ENCODE peak calls at places on chromosomes 12 and 14, in ten cellular contexts. M is HCT116, T is uterus, E is transverse colon, H is GM12878, A is A549, J is stomach, Y is IMR-90, Z is endothelial cell of umbilical vein, O is vagina. B is an unnamed sample.

GRCh38 chr12:21819236-21819635 is 44.7 kb upstream of the KCNJ8 start:
- DNase-seq in M (no peak), T (no peak), E (no peak), H (no peak), A (no peak), J (no peak), Y (peak; percentile 63), Z (no peak), O (no peak), B (no peak)

GRCh38 chr12:58804749-58805148 is 115.6 kb downstream of the LRIG3 start:
- DNase-seq in M (peak; percentile 7), T (no peak), E (no peak), H (no peak), A (peak; percentile 9), J (no peak), Y (no peak), Z (peak; percentile 6), O (no peak), B (no peak)

GRCh38 chr12:2641761-2642160 is 153.0 kb upstream of the FKBP4 start:
- DNase-seq in M (no peak), T (no peak), E (peak; percentile 1), H (no peak), A (no peak), J (no peak), Y (no peak), Z (no peak), O (no peak), B (peak; percentile 46)

GRCh38 chr14:104331871-104332605 is 193.7 kb downstream of the KIF26A start:
- DNase-seq in M (no peak), T (no peak), E (no peak), H (no peak), A (no peak), J (peak; percentile 16), Y (no peak), Z (no peak), O (no peak), B (no peak)

GRCh38 chr14:81509838-81510452 is 23.7 kb downstream of the SEL1L start:
- DNase-seq in M (no peak), T (no peak), E (no peak), H (no peak), A (no peak), J (no peak), Y (no peak), Z (no peak), O (no peak), B (no peak)

GRCh38 chr12:41910578-41911331 is 233.9 kb downstream of the GXYLT1 start:
- DNase-seq in M (no peak), T (no peak), E (no peak), H (no peak), A (no peak), J (no peak), Y (no peak), Z (no peak), O (no peak), B (no peak)

GRCh38 chr14:106024983-106025604 is 498.7 kb downstream of the TMEM121 start:
- DNase-seq in M (no peak), T (no peak), E (no peak), H (no peak), A (no peak), J (no peak), Y (no peak), Z (no peak), O (no peak), B (no peak)

GRCh38 chr12:4994622-4995021 is 49.1 kb upstream of the KCNA5 start:
- DNase-seq in M (no peak), T (no peak), E (no peak), H (no peak), A (no peak), J (no peak), Y (no peak), Z (no peak), O (no peak), B (no peak)

GRCh38 chr14:59020382-59020781 is 168.1 kb upstream of the DAAM1 start:
- DNase-seq in M (peak; percentile 18), T (no peak), E (no peak), H (no peak), A (no peak), J (no peak), Y (peak; percentile 46), Z (peak; percentile 35), O (no peak), B (no peak)

GRCh38 chr12:110042260-110042659 is 6.1 kb downstream of the C12orf76 start:
- DNase-seq in M (no peak), T (no peak), E (no peak), H (no peak), A (no peak), J (no peak), Y (no peak), Z (no peak), O (no peak), B (no peak)
- TF ChIP-seq CTCF in M (no peak), T (no peak), E (no peak), H (no peak), A (no peak), J (no peak), Y (no peak), Z (no peak), O (no peak), B (no peak)

DNA sequence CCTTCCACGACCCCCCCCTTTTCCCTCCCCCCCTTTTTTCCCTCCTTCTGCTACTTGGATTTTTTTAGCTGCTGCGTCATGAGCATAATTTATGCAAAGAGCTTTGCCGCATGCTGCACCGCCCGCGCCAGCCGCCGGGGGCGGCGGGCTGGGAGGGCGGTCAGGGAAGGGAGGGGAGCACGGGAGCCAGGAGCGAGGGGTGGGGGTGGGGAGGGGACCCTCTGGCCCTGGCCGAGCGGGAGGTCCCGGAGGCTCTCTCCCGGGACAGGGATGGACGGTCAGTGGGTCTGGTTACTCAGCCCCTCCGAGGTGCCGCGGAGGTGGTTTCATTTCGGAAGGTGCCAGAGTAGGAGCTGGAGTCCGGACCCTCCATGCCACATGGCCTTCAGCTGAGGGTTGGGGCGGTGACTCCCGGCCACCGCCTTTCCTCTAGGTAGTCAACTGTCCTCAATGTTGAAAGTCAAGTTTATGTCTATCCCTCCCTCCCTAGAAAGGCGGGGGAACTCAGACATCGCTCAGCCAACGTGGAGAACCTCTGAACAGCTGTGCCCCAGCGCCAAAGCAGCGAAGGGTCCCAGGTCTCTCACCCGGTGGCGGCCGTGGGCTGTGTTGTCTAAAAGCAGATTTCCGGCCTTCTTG is at the start of gene POU6F1:
- DNase-seq in M (peak; percentile 51), T (peak; percentile 78), E (peak; percentile 74), H (peak; percentile 25), A (peak; percentile 94), J (peak; percentile 72), Y (peak; percentile 76), Z (peak; percentile 85), O (no peak), B (peak; percentile 54)
- TF ChIP-seq POLR2A in M (peak; percentile 29), T (no peak), E (peak; percentile 54), H (peak; percentile 75), A (peak; percentile 22), J (no peak), Y (peak; percentile 61), Z (peak; percentile 16), O (no peak), B (no peak)

GRCh38 chr14:36020120-36021029 is 156.1 kb downstream of the PTCSC3 start:
- DNase-seq in M (no peak), T (no peak), E (no peak), H (no peak), A (no peak), J (no peak), Y (no peak), Z (no peak), O (no peak), B (no peak)

GRCh38 chr14:36022765-36023415 is 153.6 kb downstream of the PTCSC3 start:
- DNase-seq in M (no peak), T (no peak), E (no peak), H (no peak), A (no peak), J (no peak), Y (no peak), Z (no peak), O (no peak), B (no peak)

GRCh38 chr14:36019126-36019525 is 157.4 kb downstream of the PTCSC3 start:
- DNase-seq in M (no peak), T (no peak), E (no peak), H (no peak), A (no peak), J (no peak), Y (no peak), Z (no peak), O (no peak), B (no peak)

GRCh38 chr14:36021030-36021422 is 155.5 kb downstream of the PTCSC3 start:
- DNase-seq in M (no peak), T (no peak), E (no peak), H (peak; percentile 23), A (no peak), J (no peak), Y (no peak), Z (no peak), O (no peak), B (no peak)

DNA sequence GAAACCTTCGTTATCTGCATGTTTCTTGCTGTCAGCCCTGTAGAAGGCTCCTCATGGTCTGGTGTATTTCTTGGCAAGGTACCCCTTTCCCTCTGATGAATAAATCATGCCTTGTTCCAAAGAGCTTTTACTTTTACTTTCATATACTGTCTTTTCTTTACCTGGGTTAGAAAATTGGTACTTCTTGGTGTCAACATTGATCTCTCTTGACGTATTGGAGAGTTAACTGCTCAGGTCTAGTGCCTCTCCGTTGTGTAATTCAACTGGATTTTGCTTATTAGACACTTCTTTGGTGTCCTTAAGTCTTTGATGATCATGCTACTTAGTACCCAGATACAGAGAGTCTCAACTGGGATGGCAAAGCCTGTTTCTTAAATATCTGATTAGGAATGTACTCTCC is 154.6 kb downstream of the PTCSC3 start:
- DNase-seq in M (no peak), T (no peak), E (no peak), H (no peak), A (no peak), J (no peak), Y (no peak), Z (no peak), O (no peak), B (no peak)
- TF ChIP-seq CTCF in M (no peak), T (no peak), E (no peak), H (no peak), A (no peak), J (no peak), Y (no peak), Z (no peak), O (no peak), B (no peak)

DNA sequence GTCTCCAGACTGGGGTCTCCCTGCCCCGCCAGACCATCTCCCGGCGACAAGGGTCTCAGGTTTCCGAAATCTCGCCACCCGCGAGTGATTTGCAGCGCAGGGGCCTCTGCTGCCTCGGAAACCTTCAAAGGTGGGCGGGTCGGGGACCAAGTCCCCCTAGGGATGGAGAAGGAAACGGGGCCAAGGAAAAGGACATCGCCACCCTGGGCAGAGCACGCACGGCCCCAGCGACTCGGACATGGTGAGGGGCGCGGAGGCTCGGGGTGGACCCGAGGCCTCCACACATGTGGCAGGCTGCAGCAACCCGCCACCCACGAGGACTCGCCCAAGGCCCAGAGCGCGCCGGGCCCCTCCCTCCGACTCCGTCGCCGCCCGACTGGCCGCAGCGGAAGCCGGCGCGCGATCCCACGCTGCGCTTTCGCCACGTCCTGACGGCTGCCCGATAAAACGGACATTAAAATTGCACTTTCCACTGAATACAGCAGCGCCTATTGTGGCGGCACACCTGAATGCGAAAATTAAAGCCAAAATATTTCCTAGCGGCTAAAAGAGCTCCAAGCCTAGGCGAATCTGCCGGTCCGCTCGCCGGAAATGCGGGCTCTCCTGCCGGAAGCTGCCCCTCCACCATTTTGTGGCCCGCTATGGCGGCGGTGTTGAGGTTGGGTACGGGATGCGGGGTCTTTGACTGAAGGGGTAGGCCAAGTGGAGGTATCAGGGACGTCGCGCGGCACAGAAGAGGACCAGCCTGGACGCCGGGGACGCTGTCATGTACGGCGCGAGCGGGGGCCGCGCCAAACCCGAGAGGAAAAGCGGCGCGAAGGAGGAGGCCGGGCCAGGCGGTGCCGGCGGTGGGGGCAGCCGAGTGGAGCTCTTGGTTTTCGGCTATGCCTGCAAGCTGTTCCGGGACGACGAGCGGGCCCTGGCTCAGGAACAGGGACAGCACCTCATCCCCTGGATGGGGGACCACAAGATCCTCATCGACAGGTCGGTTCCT is at the start of gene SFSWAP:
- DNase-seq in M (peak; percentile 51), T (peak; percentile 74), E (peak; percentile 75), H (peak; percentile 48), A (peak; percentile 81), J (peak; percentile 73), Y (peak; percentile 65), Z (peak; percentile 80), O (no peak), B (peak; percentile 93)
- TF ChIP-seq POLR2A in M (peak; percentile 44), T (no peak), E (peak; percentile 80), H (peak; percentile 98), A (peak; percentile 59), J (no peak), Y (peak; percentile 83), Z (peak; percentile 79), O (no peak), B (no peak)

B was measured in lower leg skin.